ENCODE peak calls at places on chromosomes 16 and 17, in eight cellular contexts. L, Z, Q, X, D, F, I and R are unnamed samples.
A peak's percentile ranks its signal among the peaks of the same experiment; 100 is the strongest.

GRCh38 chr17:81536299-81537290 is 8.4 kb downstream of the FSCN2 start:
- DNase-seq in L (no peak), Z (no peak), Q (no peak), X (no peak), D (no peak), F (peak; percentile 50), I (no peak), R (no peak)

GRCh38 chr17:78278139-78278741 is 46.8 kb downstream of the TMEM235 start:
- DNase-seq in L (no peak), Z (no peak), Q (no peak), X (no peak), D (no peak), F (no peak), I (peak; percentile 82), R (no peak)

GRCh38 chr16:29809031-29809747 is 2.8 kb upstream of the PRRT2 start:
- DNase-seq in L (no peak), Z (no peak), Q (no peak), X (no peak), D (no peak), F (no peak), I (no peak), R (no peak)

GRCh38 chr17:30093463-30094147 is 23.0 kb upstream of the NSRP1 start:
- DNase-seq in L (peak; percentile 44), Z (no peak), Q (no peak), X (no peak), D (peak; percentile 71), F (peak; percentile 76), I (peak; percentile 81), R (peak; percentile 72)

GRCh38 chr16:81214745-81215166 is 23.7 kb upstream of the BCO1 start:
- DNase-seq in L (peak; percentile 13), Z (no peak), Q (no peak), X (no peak), D (no peak), F (peak; percentile 48), I (peak; percentile 79), R (no peak)

GRCh38 chr17:15966183-15966878 is 21.4 kb downstream of the ADORA2B start:
- DNase-seq in L (peak; percentile 42), Z (no peak), Q (no peak), X (no peak), D (no peak), F (no peak), I (peak; percentile 96), R (no peak)

GRCh38 chr17:16467886-16468285 is 24.1 kb downstream of the LRRC75A start:
- DNase-seq in L (no peak), Z (no peak), Q (no peak), X (no peak), D (no peak), F (no peak), I (no peak), R (no peak)

GRCh38 chr17:6388416-6388815 is 46.5 kb downstream of the AIPL1 start:
- DNase-seq in L (no peak), Z (no peak), Q (no peak), X (peak; percentile 50), D (no peak), F (no peak), I (no peak), R (no peak)

GRCh38 chr17:53462393-53462811 is 360.3 kb upstream of the KIF2B start:
- DNase-seq in L (peak; percentile 15), Z (no peak), Q (no peak), X (no peak), D (no peak), F (peak; percentile 67), I (no peak), R (no peak)

GRCh38 chr16:57795431-57795878 is 6.8 kb downstream of the KIFC3 start:
- DNase-seq in L (peak; percentile 75), Z (no peak), Q (no peak), X (no peak), D (peak; percentile 76), F (peak; percentile 67), I (peak; percentile 82), R (peak; percentile 65)

GRCh38 chr16:66538910-66539309 is 11.0 kb downstream of the TK2 start:
- DNase-seq in L (no peak), Z (no peak), Q (no peak), X (peak; percentile 48), D (no peak), F (no peak), I (no peak), R (no peak)

GRCh38 chr17:63477471-63478440 is 895 bp downstream of the ACE start:
- DNase-seq in L (no peak), Z (no peak), Q (no peak), X (no peak), D (peak; percentile 47), F (peak; percentile 18), I (peak; percentile 73), R (no peak)

GRCh38 chr17:1313270-1314005 is 34.0 kb downstream of the TRARG1 start:
- DNase-seq in L (no peak), Z (no peak), Q (no peak), X (no peak), D (no peak), F (peak; percentile 73), I (no peak), R (no peak)

GRCh38 chr17:41785876-41786226 is 660 bp downstream of the JUP start:
- DNase-seq in L (peak; percentile 75), Z (no peak), Q (no peak), X (peak; percentile 95), D (no peak), F (no peak), I (peak; percentile 87), R (no peak)

GRCh38 chr16:1918312-1918889 is at the start of gene HS3ST6:
- DNase-seq in L (no peak), Z (no peak), Q (no peak), X (no peak), D (no peak), F (no peak), I (no peak), R (no peak)

GRCh38 chr17:81422776-81423697 is 27.8 kb downstream of the BAHCC1 start:
- DNase-seq in L (peak; percentile 87), Z (peak; percentile 72), Q (no peak), X (peak; percentile 95), D (no peak), F (peak; percentile 96), I (peak; percentile 69), R (no peak)

GRCh38 chr17:4502466-4503154 is 3.9 kb downstream of the SPNS2 start:
- DNase-seq in L (no peak), Z (no peak), Q (no peak), X (no peak), D (no peak), F (no peak), I (no peak), R (no peak)

GRCh38 chr17:4499431-4500187 is 928 bp downstream of the SPNS2 start:
- DNase-seq in L (no peak), Z (no peak), Q (no peak), X (no peak), D (peak; percentile 55), F (no peak), I (peak; percentile 69), R (no peak)

GRCh38 chr17:4501295-4501949 is 2.7 kb downstream of the SPNS2 start:
- DNase-seq in L (no peak), Z (no peak), Q (no peak), X (no peak), D (no peak), F (no peak), I (no peak), R (no peak)

GRCh38 chr17:4498461-4499397 is at the start of gene SPNS2:
- DNase-seq in L (no peak), Z (no peak), Q (no peak), X (no peak), D (peak; percentile 94), F (peak; percentile 53), I (peak; percentile 81), R (peak; percentile 82)

DNA sequence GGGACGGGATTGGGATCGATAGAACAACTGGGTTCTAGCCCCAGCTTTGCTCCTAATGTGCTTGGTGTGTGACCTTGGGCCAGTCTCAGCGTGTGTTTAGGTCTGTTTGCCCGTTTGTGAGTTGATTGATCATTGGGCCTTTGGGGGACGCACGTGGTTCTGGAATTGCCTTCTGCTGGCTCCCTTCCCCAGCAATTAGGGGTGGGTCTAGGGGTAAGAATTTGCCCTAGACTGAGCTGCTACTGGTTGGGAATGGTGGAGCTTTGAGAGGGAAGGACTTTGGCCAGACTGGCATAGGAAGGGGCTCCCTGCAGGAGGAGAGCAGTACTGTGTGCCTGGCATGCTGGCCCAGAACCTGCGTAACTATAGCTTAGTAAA is 1.5 kb downstream of the SPNS2 start:
- DNase-seq in L (no peak), Z (no peak), Q (no peak), X (no peak), D (no peak), F (no peak), I (no peak), R (no peak)
- TF ChIP-seq CTCF in L (no peak), Z (no peak), Q (no peak), X (no peak), D (no peak), F (no peak), I (no peak), R (no peak)

DNA sequence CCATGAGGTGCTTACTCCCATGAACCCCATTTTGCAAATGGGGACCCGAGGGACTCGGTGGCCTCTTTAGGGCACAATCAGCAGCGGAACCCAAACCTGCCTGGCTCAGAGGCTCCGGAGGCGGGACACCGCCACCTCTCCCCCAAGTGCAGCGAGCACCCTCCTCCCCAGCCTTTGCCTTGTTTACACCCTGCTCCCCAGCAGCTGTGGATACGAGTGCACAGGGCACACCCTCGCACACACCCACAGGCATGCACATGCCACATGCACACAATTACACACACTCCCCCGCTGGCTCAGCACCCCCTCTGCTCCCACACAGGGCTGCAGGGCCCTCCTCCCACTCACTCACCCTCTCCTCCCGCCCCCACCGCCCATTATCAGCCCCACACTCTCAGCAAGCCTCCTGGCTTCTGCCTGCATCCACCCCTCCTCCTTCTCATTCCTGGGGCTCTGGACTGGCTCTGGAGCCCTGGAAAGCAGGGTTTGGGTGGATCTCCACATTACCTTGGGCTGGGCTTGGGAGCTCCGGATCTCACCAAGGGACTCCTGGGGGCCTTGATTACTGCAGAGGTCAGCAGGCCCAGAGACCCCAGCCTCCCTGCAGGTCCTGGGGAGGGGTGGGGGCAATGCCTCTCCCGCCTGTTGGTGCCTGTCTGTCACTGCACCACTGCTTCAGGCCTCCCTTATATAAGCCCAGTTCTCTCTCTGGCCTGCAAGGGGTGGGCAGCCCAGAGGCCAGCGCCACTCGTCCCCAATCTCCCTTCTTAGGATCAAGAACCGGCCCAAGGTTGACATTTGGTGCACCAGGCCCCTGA is 6.4 kb downstream of the PDK2 start:
- DNase-seq in L (no peak), Z (no peak), Q (no peak), X (no peak), D (no peak), F (peak; percentile 58), I (peak; percentile 54), R (no peak)
- TF ChIP-seq CTCF in L (no peak), Z (no peak), Q (no peak), X (no peak), D (no peak), F (no peak), I (no peak), R (no peak)

GRCh38 chr17:45246861-45247428 is 14.9 kb downstream of the SPATA32 start:
- DNase-seq in L (peak; percentile 52), Z (no peak), Q (no peak), X (no peak), D (peak; percentile 68), F (no peak), I (peak; percentile 88), R (peak; percentile 56)
- TF ChIP-seq CTCF in L (peak; percentile 56), Z (peak; percentile 67), Q (no peak), X (no peak), D (peak; percentile 30), F (peak; percentile 53), I (peak; percentile 79), R (peak; percentile 27)

GRCh38 chr17:12178644-12179330 is 158.1 kb downstream of the MAP2K4 start:
- DNase-seq in L (no peak), Z (no peak), Q (no peak), X (no peak), D (no peak), F (no peak), I (no peak), R (no peak)

GRCh38 chr17:12180644-12181261 is 160.1 kb downstream of the MAP2K4 start:
- DNase-seq in L (peak; percentile 42), Z (no peak), Q (no peak), X (no peak), D (peak; percentile 50), F (peak; percentile 71), I (no peak), R (peak; percentile 45)
- TF ChIP-seq CTCF in L (peak; percentile 54), Z (peak; percentile 69), Q (peak; percentile 2), X (no peak), D (peak; percentile 51), F (peak; percentile 77), I (peak; percentile 93), R (peak; percentile 83)